ENCODE peak calls at places on chromosomes 7 and 10, in six cellular contexts. E is Panc1; K is H9; Y is CD8-positive, alpha-beta T cell; N is astrocyte; U is heart left ventricle. W is an unnamed sample.
A peak's percentile ranks its signal among the peaks of the same experiment; 100 is the strongest.

GRCh38 chr7:29812185-29812876 is 6.0 kb downstream of the WIPF3 start:
- DNase-seq in K (no peak), Y (no peak), E (no peak), N (peak; percentile 17), U (no peak), W (no peak)

GRCh38 chr7:111459757-111460280 is 102.5 kb downstream of the IMMP2L start:
- DNase-seq in K (no peak), U (no peak), N (no peak), E (no peak), Y (no peak), W (no peak)

GRCh38 chr10:72291019-72291532 is 17.4 kb downstream of the DDIT4 start:
- DNase-seq in N (no peak), K (no peak), U (no peak), E (no peak), Y (no peak), W (no peak)

GRCh38 chr10:14812271-14812670 is 25.6 kb downstream of the CDNF start:
- DNase-seq in N (no peak), U (no peak), E (no peak), Y (no peak), K (peak; percentile 27), W (no peak)

GRCh38 chr10:22714524-22715289 is at the start of gene PIP4K2A:
- DNase-seq in U (peak; percentile 85), N (peak; percentile 46), Y (peak; percentile 43), E (no peak), K (peak; percentile 51), W (no peak)

GRCh38 chr7:151599401-151600227 is 79.9 kb upstream of the RHEB start:
- DNase-seq in E (peak; percentile 73), U (no peak), N (peak; percentile 96), K (no peak), Y (no peak), W (peak; percentile 79)

GRCh38 chr7:11607676-11608075 is 224.3 kb downstream of the THSD7A start:
- DNase-seq in U (peak; percentile 53), K (no peak), Y (no peak), N (no peak), E (no peak), W (no peak)

GRCh38 chr10:110067960-110068770 is 60.4 kb downstream of the ADD3 start:
- DNase-seq in U (no peak), E (no peak), N (no peak), K (no peak), Y (no peak), W (no peak)

GRCh38 chr7:48443051-48443450 is 271.8 kb downstream of the ABCA13 start:
- DNase-seq in N (no peak), Y (no peak), K (no peak), U (no peak), E (no peak), W (no peak)

GRCh38 chr7:46432666-46433065 is 511.6 kb upstream of the IGFBP3 start:
- DNase-seq in K (no peak), Y (no peak), N (peak; percentile 34), E (no peak), U (no peak), W (peak; percentile 76)

GRCh38 chr7:150367677-150368097 is 935 bp upstream of the REPIN1 start:
- DNase-seq in Y (no peak), N (peak; percentile 36), U (no peak), E (no peak), K (no peak), W (peak; percentile 63)

GRCh38 chr7:43038229-43038628 is 74.2 kb upstream of the HECW1 start:
- DNase-seq in Y (no peak), U (no peak), E (no peak), N (peak; percentile 90), K (no peak), W (peak; percentile 30)

GRCh38 chr10:100562806-100563293 is 27.1 kb downstream of the HIF1AN start:
- DNase-seq in K (peak; percentile 80), N (peak; percentile 18), U (no peak), E (no peak), Y (no peak), W (peak; percentile 30)

GRCh38 chr7:78326189-78326588 is 527.6 kb downstream of the PHTF2 start:
- DNase-seq in K (no peak), E (no peak), U (no peak), Y (no peak), N (peak; percentile 66), W (peak; percentile 88)

GRCh38 chr10:74047304-74047703 is 49.4 kb downstream of the VCL start:
- DNase-seq in Y (no peak), K (no peak), E (no peak), N (peak; percentile 72), U (no peak), W (no peak)

GRCh38 chr10:16896993-16897392 is 79.8 kb upstream of the RSU1 start:
- DNase-seq in Y (no peak), K (no peak), E (no peak), N (no peak), U (no peak), W (no peak)

GRCh38 chr10:79391231-79392019 is 44.2 kb downstream of the PPIF start:
- DNase-seq in E (no peak), N (no peak), U (peak; percentile 22), Y (no peak), K (peak; percentile 17), W (no peak)

GRCh38 chr10:79393221-79393923 is 46.1 kb downstream of the PPIF start:
- DNase-seq in U (no peak), K (no peak), E (no peak), Y (no peak), N (no peak), W (no peak)

GRCh38 chr10:79392020-79392398 is 44.7 kb downstream of the PPIF start:
- DNase-seq in E (no peak), Y (no peak), U (peak; percentile 12), K (no peak), N (no peak), W (no peak)

GRCh38 chr10:79393924-79394610 is 46.8 kb downstream of the PPIF start:
- DNase-seq in E (no peak), Y (no peak), U (peak; percentile 12), K (no peak), N (no peak), W (no peak)

GRCh38 chr10:79392506-79393176 is 45.4 kb downstream of the PPIF start:
- DNase-seq in E (no peak), N (no peak), K (no peak), U (peak; percentile 18), Y (no peak), W (no peak)
- H3K27ac ChIP-seq in E (no peak overlapping the region), N (no peak overlapping the region), K (no peak overlapping the region), U (no peak overlapping the region), Y (no peak overlapping the region), W (no peak overlapping the region)

GRCh38 chr10:69939481-69939880 is 113.2 kb upstream of the MACROH2A2 start:
- DNase-seq in U (no peak), N (no peak), E (no peak), K (no peak), Y (no peak), W (no peak)

GRCh38 chr10:69939033-69939432 is 113.6 kb upstream of the MACROH2A2 start:
- DNase-seq in E (no peak), U (no peak), N (no peak), K (no peak), Y (no peak), W (no peak)

GRCh38 chr10:69934768-69935167 is 117.9 kb upstream of the MACROH2A2 start:
- DNase-seq in N (no peak), E (no peak), U (no peak), K (no peak), Y (no peak), W (no peak)

GRCh38 chr10:69938541-69938991 is 114.1 kb upstream of the MACROH2A2 start:
- DNase-seq in Y (no peak), K (no peak), E (no peak), N (no peak), U (peak; percentile 31), W (no peak)

DNA sequence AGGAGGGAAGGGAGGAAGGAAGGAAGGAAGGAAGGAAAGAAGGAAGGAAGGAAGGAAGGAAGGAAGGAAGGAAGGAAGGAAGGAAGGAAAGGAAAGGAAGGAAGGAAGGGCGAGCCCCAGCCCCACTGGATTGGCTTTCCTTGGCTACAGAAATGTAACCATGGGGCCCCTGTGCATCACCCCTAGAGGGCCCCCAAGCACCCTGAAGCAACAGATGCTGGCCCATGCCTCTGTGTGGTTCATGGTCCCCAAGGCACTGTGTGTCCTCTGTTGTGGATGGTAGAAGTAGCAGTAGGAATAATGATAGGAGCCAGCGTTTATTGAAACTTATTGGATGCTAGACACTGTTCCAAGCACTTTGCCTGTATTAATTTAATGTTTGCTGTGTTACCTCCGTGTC is 116.6 kb upstream of the MACROH2A2 start:
- DNase-seq in U (no peak), E (no peak), K (no peak), N (no peak), Y (no peak), W (no peak)
- TF ChIP-seq CTCF in U (no peak), E (no peak), K (peak; percentile 65), N (no peak), Y (no peak), W (peak; percentile 41)

DNA sequence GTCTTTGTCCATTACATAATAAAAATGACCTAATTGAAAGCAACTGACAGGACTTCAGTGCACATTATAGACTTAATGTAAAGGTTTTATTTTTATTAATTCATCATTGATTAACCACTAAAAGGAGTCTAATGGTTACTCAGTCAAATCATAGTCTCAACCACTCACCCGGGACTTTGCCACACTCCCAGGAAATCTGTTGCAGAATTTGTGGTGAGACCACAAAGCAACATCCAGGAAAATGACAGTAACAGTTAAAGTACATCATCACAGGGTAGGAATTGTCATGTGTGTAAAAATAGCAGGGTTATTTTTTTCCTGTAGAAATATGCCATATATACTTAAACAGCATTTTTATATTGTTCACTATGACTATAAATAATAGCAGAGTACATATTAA is 6.3 kb upstream of the HGF start:
- DNase-seq in K (no peak), U (no peak), E (no peak), N (peak; percentile 35), Y (no peak), W (no peak)
- H3K4me1 ChIP-seq in K (no peaks in the 10 kb centered on the region), U (no peaks in the 10 kb centered on the region), E (no peaks in the 10 kb centered on the region), N (no peaks in the 10 kb centered on the region), Y (no peaks in the 10 kb centered on the region), W (no peaks in the 10 kb centered on the region)

GRCh38 chr10:27512548-27512947 is 8.4 kb downstream of the RAB18 start:
- DNase-seq in Y (no peak), N (no peak), K (no peak), E (no peak), U (no peak), W (no peak)

GRCh38 chr10:27518261-27518660 is 14.2 kb downstream of the RAB18 start:
- DNase-seq in U (no peak), E (no peak), N (no peak), K (no peak), Y (no peak), W (no peak)

GRCh38 chr10:27514243-27514642 is 10.1 kb downstream of the RAB18 start:
- DNase-seq in Y (no peak), E (no peak), N (no peak), U (no peak), K (no peak), W (no peak)

DNA sequence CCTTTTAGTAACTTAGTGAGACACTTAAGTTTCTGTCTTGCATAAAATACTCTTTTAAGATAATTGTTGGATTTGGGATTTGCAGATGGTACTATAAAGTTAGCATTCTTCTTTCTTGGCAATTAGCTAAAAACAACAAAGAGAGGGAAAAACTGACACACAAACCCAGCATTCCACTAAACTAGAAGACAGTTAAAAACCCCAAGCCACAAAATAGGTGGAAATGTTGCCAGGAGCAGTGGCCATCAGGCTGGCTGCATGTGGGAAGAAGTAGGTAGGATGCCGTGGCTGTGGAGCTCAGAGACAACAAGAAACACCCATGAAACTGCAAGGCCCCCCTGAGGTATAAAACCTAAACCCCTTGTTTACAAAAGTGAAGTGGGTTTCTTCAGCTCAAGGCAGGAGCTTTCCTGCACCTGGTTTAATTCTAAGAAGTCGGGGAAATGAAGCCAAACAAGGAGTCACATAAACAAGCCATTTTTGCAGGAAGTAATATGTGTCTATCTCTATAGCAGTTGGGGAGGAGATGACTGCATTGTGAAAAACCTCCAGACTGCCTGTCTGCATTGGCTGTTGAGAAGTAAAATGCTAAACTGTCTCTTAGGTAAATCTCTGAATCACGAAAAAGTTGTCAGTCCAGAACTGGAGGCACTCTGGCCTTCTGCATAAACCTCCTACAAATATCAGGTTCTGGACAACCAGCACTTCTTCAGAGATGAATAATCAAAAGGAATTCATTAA is 9.5 kb downstream of the RAB18 start:
- DNase-seq in Y (no peak), E (no peak), U (no peak), N (peak; percentile 80), K (no peak), W (no peak)
- H3K27ac ChIP-seq in Y (no peak overlapping the region), E (no peak overlapping the region), U (no peak overlapping the region), N (no peak overlapping the region), K (no peak overlapping the region), W (no peak overlapping the region)